ENCODE peak calls at places on chromosomes 16 and 17, in four cellular contexts. V, J, W and G are unnamed samples.

GRCh38 chr17:74924250-74924948 is at the start of gene OTOP2:
- DNase-seq in V (no peak), J (no peak), W (no peak), G (peak; percentile 38)

GRCh38 chr16:72139908-72140307 is 32.0 kb downstream of the PMFBP1 start:
- DNase-seq in V (no peak), J (no peak), W (no peak), G (no peak)

GRCh38 chr16:89334461-89334860 is 117.0 kb downstream of the ZNF778 start:
- DNase-seq in V (no peak), J (no peak), W (no peak), G (no peak)

GRCh38 chr16:80924372-80924978 is 82.2 kb downstream of the CMC2 start:
- DNase-seq in V (peak; percentile 51), J (no peak), W (peak; percentile 55), G (peak; percentile 80)

GRCh38 chr16:87203060-87203656 is 114.0 kb downstream of the C16orf95 start:
- DNase-seq in V (peak; percentile 75), J (peak; percentile 49), W (peak; percentile 80), G (peak; percentile 90)

GRCh38 chr16:4376126-4376819 is 4.6 kb downstream of the VASN start:
- DNase-seq in V (peak; percentile 60), J (no peak), W (peak; percentile 94), G (peak; percentile 4)

GRCh38 chr17:44323359-44324091 is 1.1 kb downstream of the SLC25A39 start:
- DNase-seq in V (no peak), J (no peak), W (no peak), G (no peak)

GRCh38 chr16:84699147-84699711 is 571 bp upstream of the USP10 start:
- DNase-seq in V (peak; percentile 14), J (no peak), W (peak; percentile 43), G (no peak)

GRCh38 chr17:45895969-45896793 is 1.8 kb downstream of the MAPT start:
- DNase-seq in V (no peak), J (no peak), W (peak; percentile 9), G (peak; percentile 48)
- TF ChIP-seq EZH2 in V (no peak), J (no peak), W (no peak), G (peak; percentile 64)

GRCh38 chr17:850086-850827 is 68.1 kb downstream of the MRM3 start:
- DNase-seq in V (no peak), J (no peak), W (no peak), G (no peak)
- H3K9ac ChIP-seq in V (no peak overlapping the region), J (no peak overlapping the region), W (peak overlapping the region; percentile 88), G (no peak overlapping the region)

GRCh38 chr17:77441130-77441920 is 300.6 kb downstream of the SEC14L1 start:
- DNase-seq in V (no peak), J (peak; percentile 95), W (no peak), G (no peak)

GRCh38 chr17:77443743-77444260 is 303.0 kb downstream of the SEC14L1 start:
- DNase-seq in V (no peak), J (no peak), W (no peak), G (no peak)

GRCh38 chr17:77444653-77445029 is 303.9 kb downstream of the SEC14L1 start:
- DNase-seq in V (no peak), J (no peak), W (peak; percentile 71), G (no peak)

GRCh38 chr17:77445030-77445907 is 304.5 kb downstream of the SEC14L1 start:
- DNase-seq in V (no peak), J (peak; percentile 87), W (peak; percentile 80), G (no peak)

GRCh38 chr17:77442976-77443742 is 302.4 kb downstream of the SEC14L1 start:
- DNase-seq in V (no peak), J (no peak), W (peak; percentile 58), G (no peak)
- H3F3A ChIP-seq in V (no peaks in the 10 kb centered on the region), J (peaks cover 62% of the 10 kb centered on the region), W (peaks cover 46% of the 10 kb centered on the region), G (no peaks in the 10 kb centered on the region)

GRCh38 chr17:79414520-79415065 is 196.3 kb downstream of the RBFOX3 start:
- DNase-seq in V (no peak), J (no peak), W (no peak), G (no peak)
- TF ChIP-seq EZH2 in V (peak; percentile 51), J (no peak), W (no peak), G (no peak)

DNA sequence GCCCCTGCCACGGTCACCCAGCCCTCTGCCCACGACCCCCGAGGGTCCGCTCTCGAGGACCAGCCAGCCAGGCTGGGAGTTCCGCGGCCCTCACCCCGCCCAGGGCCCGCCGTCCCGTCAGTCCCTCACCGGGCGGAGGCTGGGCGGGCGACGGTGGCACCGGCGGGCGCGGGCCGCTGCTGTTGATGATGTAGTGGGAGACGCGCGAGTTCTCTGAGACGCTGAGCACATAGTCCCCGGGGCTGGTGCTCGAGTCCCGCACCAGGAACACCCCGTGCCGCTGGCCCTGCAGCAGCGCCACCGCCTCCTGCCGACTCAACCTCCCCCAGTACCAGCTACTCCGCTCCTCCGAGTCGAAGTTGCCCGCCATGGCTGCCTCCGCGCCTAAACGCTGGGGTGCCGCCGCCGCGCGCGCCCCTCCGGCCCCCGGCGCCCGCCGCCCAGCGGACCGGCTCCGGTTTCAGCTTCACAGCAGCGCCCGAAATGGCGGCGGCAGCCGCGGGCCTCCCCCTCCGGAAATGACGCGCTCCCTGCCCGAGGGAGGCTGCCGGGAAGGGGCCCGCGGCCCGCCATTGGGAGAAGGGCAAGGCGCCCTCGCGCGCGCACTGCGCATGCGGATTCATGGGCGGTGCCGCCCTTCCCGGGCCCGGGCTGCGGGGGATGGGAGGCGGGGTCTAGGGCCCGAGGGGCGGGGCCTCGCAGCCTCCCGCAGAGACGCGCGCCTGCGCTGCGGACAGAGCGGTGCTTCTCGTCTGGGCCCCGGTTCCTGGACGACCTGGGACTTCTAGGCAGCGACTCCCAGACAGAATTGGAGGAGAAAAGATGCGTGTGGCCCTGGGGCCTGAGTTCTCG is at the start of gene CRK:
- DNase-seq in V (peak; percentile 96), J (peak; percentile 97), W (peak; percentile 98), G (peak; percentile 99)
- H3K9ac ChIP-seq in V (peak within 1 kb of the TSS; percentile 97), J (peak within 1 kb of the TSS; percentile 96), W (peak within 1 kb of the TSS; percentile 98), G (peak within 1 kb of the TSS; percentile 83)

DNA sequence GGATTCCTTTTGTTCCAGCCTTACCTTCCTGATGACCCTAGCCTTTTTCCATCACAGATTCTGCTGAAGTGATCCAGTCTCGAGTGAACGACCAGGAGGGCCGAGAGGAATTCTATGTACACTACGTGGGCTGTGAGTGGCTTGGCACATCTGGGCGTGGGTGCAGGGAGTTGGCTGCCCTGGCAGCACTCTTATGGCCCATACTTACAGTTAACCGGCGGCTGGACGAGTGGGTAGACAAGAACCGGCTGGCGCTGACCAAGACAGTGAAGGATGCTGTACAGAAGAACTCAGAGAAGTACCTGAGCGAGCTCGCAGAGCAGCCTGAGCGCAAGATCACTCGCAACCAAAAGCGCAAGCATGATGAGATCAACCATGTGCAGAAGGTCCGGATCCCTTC is 2.7 kb downstream of the KAT8 start:
- DNase-seq in V (no peak), J (no peak), W (no peak), G (no peak)
- H3F3A ChIP-seq in V (no peaks in the 10 kb centered on the region), J (no peaks in the 10 kb centered on the region), W (peaks cover 24% of the 10 kb centered on the region), G (no peaks in the 10 kb centered on the region)

GRCh38 chr17:48717367-48718161 is 4.8 kb downstream of the PRAC1 start:
- DNase-seq in V (peak; percentile 44), J (no peak), W (no peak), G (no peak)

GRCh38 chr17:48718162-48718780 is 4.0 kb downstream of the PRAC1 start:
- DNase-seq in V (peak; percentile 55), J (no peak), W (no peak), G (peak; percentile 69)

GRCh38 chr17:48720263-48721008 is 1.9 kb downstream of the PRAC1 start:
- DNase-seq in V (peak; percentile 55), J (no peak), W (no peak), G (peak; percentile 16)

GRCh38 chr17:48719642-48720262 is 2.6 kb downstream of the PRAC1 start:
- DNase-seq in V (peak; percentile 91), J (no peak), W (no peak), G (peak; percentile 74)

GRCh38 chr17:48718781-48719641 is 3.3 kb downstream of the PRAC1 start:
- DNase-seq in V (peak; percentile 47), J (no peak), W (no peak), G (peak; percentile 64)
- TF ChIP-seq EZH2 in V (no peak), J (no peak), W (no peak), G (peak; percentile 99)

GRCh38 chr17:81404557-81405165 is 9.4 kb downstream of the BAHCC1 start:
- DNase-seq in V (no peak), J (no peak), W (no peak), G (no peak)

GRCh38 chr17:81403671-81404534 is 8.6 kb downstream of the BAHCC1 start:
- DNase-seq in V (no peak), J (no peak), W (peak; percentile 52), G (no peak)

GRCh38 chr17:81408049-81408448 is 12.8 kb downstream of the BAHCC1 start:
- DNase-seq in V (no peak), J (no peak), W (no peak), G (no peak)

GRCh38 chr17:81405382-81406005 is 10.2 kb downstream of the BAHCC1 start:
- DNase-seq in V (no peak), J (no peak), W (peak; percentile 64), G (no peak)

GRCh38 chr17:81406117-81406953 is 11.1 kb downstream of the BAHCC1 start:
- DNase-seq in V (no peak), J (no peak), W (no peak), G (no peak)
- H3K9ac ChIP-seq in V (no peak overlapping the region), J (no peak overlapping the region), W (no peak overlapping the region), G (no peak overlapping the region)

DNA sequence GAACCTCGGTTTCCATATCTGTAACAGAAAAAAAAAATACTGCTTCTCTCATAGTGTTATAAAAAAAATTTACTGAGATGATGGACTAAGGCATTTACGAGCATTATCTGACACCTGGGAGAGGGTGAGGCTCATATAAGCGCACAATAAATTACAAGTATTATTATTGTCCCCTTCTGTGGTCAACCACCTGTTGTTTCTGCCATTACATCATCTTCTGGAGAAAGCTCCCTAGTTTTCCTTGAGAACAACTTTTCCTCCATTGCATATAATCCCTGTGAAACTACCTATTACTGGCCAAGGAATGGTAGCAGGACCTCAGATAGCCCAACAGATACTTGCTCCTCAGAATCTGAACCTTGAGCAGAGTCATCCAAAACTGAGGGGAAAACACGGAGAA is 11.7 kb upstream of the GGA2 start:
- DNase-seq in V (no peak), J (no peak), W (no peak), G (no peak)
- H3F3A ChIP-seq in V (no peaks in the 10 kb centered on the region), J (no peaks in the 10 kb centered on the region), W (no peaks in the 10 kb centered on the region), G (no peaks in the 10 kb centered on the region)

DNA sequence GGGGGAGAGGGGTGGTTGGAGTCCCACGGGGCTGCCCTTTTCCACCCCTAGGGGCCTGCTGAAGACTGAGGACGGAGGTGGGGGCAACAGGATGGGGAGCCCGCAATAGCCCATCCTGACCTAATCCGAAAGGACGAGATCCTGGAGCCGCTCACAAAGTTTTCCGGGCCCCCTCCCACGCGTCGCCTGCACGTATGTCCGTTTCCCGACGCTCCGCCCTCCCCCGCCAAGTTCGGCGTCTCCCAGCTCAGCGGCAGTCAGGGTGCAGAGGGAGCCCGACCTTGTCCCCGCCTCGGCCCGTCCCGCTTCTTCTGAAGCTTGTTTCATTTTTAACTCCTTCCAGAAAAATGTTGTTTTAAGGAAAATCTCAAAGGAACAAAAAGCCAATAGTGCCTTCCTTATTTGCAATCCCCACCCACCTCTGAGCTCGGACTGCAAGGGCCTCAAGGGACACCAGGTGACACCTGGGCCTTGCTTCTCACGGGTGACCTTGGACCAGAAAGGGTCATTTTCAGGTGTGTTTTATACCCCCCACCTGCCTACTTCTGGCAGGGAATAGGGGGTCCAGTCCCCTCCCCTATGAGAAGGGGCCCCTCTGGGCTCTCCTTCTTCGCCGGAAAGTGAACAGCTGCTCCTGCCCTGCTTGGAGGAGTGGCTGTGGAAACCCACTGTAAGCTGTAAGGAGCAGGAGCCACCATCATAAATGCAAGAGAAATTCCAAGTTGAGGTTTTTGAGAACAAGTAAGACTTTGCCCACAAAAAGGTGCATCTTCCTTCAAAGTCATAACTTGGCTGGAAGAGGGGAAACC is 3.4 kb upstream of the ZNF423 start:
- DNase-seq in V (no peak), J (no peak), W (peak; percentile 45), G (no peak)
- TF ChIP-seq EZH2 in V (no peak), J (no peak), W (peak; percentile 55), G (no peak)